ENCODE peak calls at places on chromosomes 2 and 18, in six cellular contexts. B is A549, U is K562, J is HepG2, H is endothelial cell of umbilical vein, C is GM12878. W is an unnamed sample.

GRCh38 chr2:179893616-179894015 is 32.2 kb upstream of the ZNF385B start:
- DNase-seq in B (no peak), U (no peak), J (no peak), H (no peak), C (no peak), W (no peak)

GRCh38 chr2:188773075-188773474 is 201.1 kb upstream of the COL3A1 start:
- DNase-seq in B (no peak), U (no peak), J (no peak), H (no peak), C (no peak), W (no peak)

GRCh38 chr2:226190479-226191252 is 609.0 kb downstream of the IRS1 start:
- DNase-seq in B (no peak), U (no peak), J (peak; percentile 47), H (no peak), C (no peak), W (no peak)

GRCh38 chr18:75659535-75660023 is 232.1 kb upstream of the SMIM21 start:
- DNase-seq in B (no peak), U (no peak), J (no peak), H (no peak), C (no peak), W (no peak)

GRCh38 chr2:64888591-64889309 is 100.4 kb upstream of the SLC1A4 start:
- DNase-seq in B (peak; percentile 83), U (peak; percentile 31), J (peak; percentile 74), H (peak; percentile 25), C (no peak), W (peak; percentile 67)

GRCh38 chr2:68403199-68403644 is 38.1 kb downstream of the PLEK start:
- DNase-seq in B (no peak), U (peak; percentile 88), J (no peak), H (no peak), C (no peak), W (no peak)

GRCh38 chr2:144747571-144747970 is 227.7 kb upstream of the ZEB2 start:
- DNase-seq in B (no peak), U (peak; percentile 17), J (no peak), H (no peak), C (no peak), W (peak; percentile 16)

GRCh38 chr2:56179931-56180330 is 3.9 kb upstream of the CCDC85A start:
- DNase-seq in B (no peak), U (no peak), J (no peak), H (no peak), C (no peak), W (no peak)

GRCh38 chr2:38187416-38188127 is 111.6 kb upstream of the CYP1B1 start:
- DNase-seq in B (no peak), U (no peak), J (no peak), H (peak; percentile 29), C (no peak), W (no peak)

GRCh38 chr2:207073791-207074678 is 91.7 kb downstream of the KLF7 start:
- DNase-seq in B (no peak), U (no peak), J (no peak), H (peak; percentile 70), C (no peak), W (peak; percentile 9)

GRCh38 chr18:11146238-11146946 is 3.0 kb downstream of the PIEZO2 start:
- DNase-seq in B (no peak), U (no peak), J (no peak), H (no peak), C (no peak), W (no peak)

GRCh38 chr18:76252880-76253279 is 242.2 kb downstream of the ZNF516 start:
- DNase-seq in B (no peak), U (peak; percentile 6), J (no peak), H (no peak), C (no peak), W (peak; percentile 33)

GRCh38 chr2:172106128-172106961 is 3.6 kb upstream of the DLX2 start:
- DNase-seq in B (peak; percentile 82), U (peak; percentile 28), J (peak; percentile 59), H (peak; percentile 49), C (no peak), W (peak; percentile 66)

GRCh38 chr2:226063704-226064390 is 664.3 kb downstream of the NYAP2 start:
- DNase-seq in B (no peak), U (no peak), J (no peak), H (no peak), C (no peak), W (no peak)

GRCh38 chr2:237429761-237430160 is 15.8 kb upstream of the COL6A3 start:
- DNase-seq in B (no peak), U (no peak), J (no peak), H (no peak), C (no peak), W (no peak)

GRCh38 chr18:61854578-61854977 is 38.2 kb downstream of the RNF152 start:
- DNase-seq in B (no peak), U (no peak), J (no peak), H (peak; percentile 56), C (no peak), W (no peak)

GRCh38 chr2:27453968-27454367 is 11.8 kb downstream of the KRTCAP3 start:
- DNase-seq in B (no peak), U (no peak), J (no peak), H (no peak), C (no peak), W (no peak)

GRCh38 chr18:6737833-6738232 is 8.3 kb downstream of the ARHGAP28 start:
- DNase-seq in B (no peak), U (no peak), J (no peak), H (peak; percentile 38), C (no peak), W (no peak)
- TF ChIP-seq MYC in B (no peak), U (no peak), J (no peak), H (no peak), C (no peak), W (no peak)

DNA sequence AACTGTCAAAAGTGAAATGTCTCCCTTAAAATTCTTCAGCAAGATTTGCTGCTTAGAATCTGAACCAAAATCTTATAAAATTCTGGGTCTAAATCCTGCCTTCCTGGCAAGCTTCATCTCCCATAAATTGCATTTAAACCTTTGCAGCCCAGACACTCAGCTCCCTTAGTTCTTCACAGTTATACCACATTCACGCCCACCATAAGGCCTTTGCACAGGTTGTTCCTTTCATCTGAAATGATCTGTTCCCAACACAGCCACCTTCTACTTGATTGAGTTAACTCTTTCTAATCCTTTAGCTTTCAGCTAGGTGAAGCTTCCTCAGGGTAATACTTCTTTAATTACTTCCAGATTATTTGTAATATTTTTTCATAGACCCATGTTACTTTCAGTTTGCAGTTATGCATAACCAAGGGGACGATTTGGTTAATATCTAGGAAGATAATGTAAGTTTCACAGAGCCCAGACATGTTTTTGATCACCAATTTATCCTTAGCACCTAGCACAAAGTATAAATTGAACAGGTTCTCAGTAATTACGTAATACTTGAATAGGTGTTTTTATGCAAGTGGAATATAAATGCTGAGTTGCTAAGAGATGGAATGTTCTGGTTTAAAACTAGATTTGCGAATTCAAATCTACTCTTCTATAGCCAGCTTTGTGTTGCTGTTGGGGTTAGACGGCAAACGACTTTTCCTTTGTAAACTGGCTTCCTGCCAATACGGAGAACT is 779.7 kb upstream of the PKDCC start:
- DNase-seq in B (no peak), U (no peak), J (no peak), H (peak; percentile 63), C (no peak), W (no peak)
- TF ChIP-seq POLR2A in B (no peak), U (no peak), J (no peak), H (no peak), C (no peak), W (no peak)

DNA sequence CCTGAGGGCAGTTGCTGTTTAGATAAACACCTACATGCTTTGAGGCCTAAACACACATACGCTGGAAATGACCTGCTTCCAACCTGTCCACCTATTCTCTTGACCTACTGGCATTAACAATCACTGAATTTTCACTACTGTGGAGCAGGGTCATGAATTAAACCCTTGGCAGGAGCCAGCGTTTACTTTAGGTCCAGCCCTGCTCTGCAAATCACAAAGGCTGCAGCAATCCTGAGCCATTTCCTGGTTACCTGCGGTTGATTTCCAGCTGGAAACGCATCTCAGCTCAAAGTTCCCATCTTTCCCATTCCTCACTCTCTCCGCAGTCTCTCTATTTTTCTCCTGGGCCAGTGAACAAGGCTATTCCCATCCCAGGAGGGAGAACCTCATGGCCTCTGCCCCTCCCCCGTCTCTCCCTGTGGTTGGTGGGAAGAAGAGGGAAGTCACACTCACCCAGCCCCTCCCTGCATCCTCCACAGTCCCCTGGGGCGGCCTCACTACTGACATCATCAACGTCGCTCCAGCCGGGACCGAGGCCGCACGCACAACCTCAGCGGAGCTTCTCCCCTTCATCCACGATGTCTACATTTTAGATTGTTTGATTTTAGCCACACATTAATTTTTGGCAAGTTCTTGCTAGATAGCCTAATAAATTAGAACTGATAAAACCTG is 84.5 kb upstream of the SNTG2 start:
- DNase-seq in B (no peak), U (no peak), J (no peak), H (no peak), C (no peak), W (peak; percentile 92)
- TF ChIP-seq MYC in B (no peak), U (no peak), J (no peak), H (no peak), C (no peak), W (no peak)

GRCh38 chr2:80026040-80026729 is 278.4 kb downstream of the LRRTM1 start:
- DNase-seq in B (no peak), U (no peak), J (no peak), H (no peak), C (no peak), W (no peak)
- TF ChIP-seq POLR2A in B (no peak), U (no peak), J (no peak), H (no peak), C (no peak), W (no peak)